ENCODE peak calls at places on chromosomes 11 and 22, in eight cellular contexts. N is thoracic aorta, E is fibroblast of lung, M is transverse colon, A is PC-3, W is heart right ventricle, U is SK-N-SH, G is aorta. L is an unnamed sample.

GRCh38 chr11:62000539-62001446 is 33.4 kb upstream of the FTH1 start:
- DNase-seq in N (no peak), E (no peak), M (no peak), A (no peak), W (no peak), U (no peak), G (peak), L (no peak)

GRCh38 chr11:31237819-31238771 is 131.4 kb downstream of the DCDC1 start:
- DNase-seq in N (no peak), E (peak), M (no peak), A (peak), W (no peak), U (no peak), G (no peak), L (no peak)

GRCh38 chr11:26730711-26731460 is 9.0 kb upstream of the SLC5A12 start:
- DNase-seq in N (no peak), E (peak), M (no peak), A (no peak), W (no peak), U (peak), G (no peak), L (no peak)

GRCh38 chr22:48835364-48835763 is 992.3 kb downstream of the BRD1 start:
- DNase-seq in N (no peak), E (no peak), M (no peak), A (no peak), W (no peak), U (no peak), G (no peak), L (no peak)

GRCh38 chr11:134071766-134072403 is 3.0 kb downstream of the JAM3 start:
- DNase-seq in N (no peak), E (peak), M (no peak), A (no peak), W (no peak), U (no peak), G (no peak), L (no peak)

GRCh38 chr11:2912498-2912897 is 16.7 kb downstream of the PHLDA2 start:
- DNase-seq in N (no peak), E (peak), M (peak), A (peak), W (no peak), U (peak), G (no peak), L (peak)

GRCh38 chr22:30767656-30768055 is 73.0 kb downstream of the OSBP2 start:
- DNase-seq in N (no peak), E (no peak), M (peak), A (no peak), W (no peak), U (no peak), G (no peak), L (peak)

GRCh38 chr11:116535954-116536353 is 236.8 kb downstream of the BUD13 start:
- DNase-seq in N (no peak), E (no peak), M (no peak), A (no peak), W (no peak), U (no peak), G (peak), L (no peak)

GRCh38 chr11:64216879-64217278 is 9.1 kb downstream of the TRPT1 start:
- DNase-seq in N (no peak), E (no peak), M (no peak), A (no peak), W (no peak), U (peak), G (no peak), L (no peak)

GRCh38 chr22:20455709-20456063 is 18.1 kb upstream of the SCARF2 start:
- DNase-seq in N (no peak), E (peak), M (no peak), A (no peak), W (no peak), U (no peak), G (peak), L (no peak)

DNA sequence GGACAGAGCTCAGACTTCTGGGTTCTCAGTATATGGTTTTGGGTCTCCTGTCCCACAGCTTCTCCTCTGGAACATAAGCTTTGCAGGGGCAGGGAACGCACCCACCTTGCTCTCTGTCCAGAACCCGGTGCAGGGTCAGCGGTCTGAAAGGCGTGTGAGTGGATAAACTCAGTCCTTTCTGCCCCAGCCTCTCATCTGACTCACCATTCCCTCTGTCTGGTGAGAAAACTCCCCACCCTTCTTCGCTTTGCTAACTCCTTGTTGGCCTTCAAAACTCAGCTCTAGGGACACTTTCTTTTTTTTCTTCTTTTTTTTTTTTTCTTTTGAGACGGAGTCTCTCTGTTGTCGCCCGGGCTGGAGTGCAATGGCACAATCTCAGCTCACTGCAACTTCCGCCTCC is 68.9 kb upstream of the NUP50 start:
- DNase-seq in N (no peak), E (peak), M (no peak), A (no peak), W (no peak), U (no peak), G (no peak), L (no peak)
- H3K27ac ChIP-seq in N (no peak), E (no peak), M (no peak), A (no peak), W (no peak), U (no peak), G (no peak), L (no peak)

GRCh38 chr11:30172872-30173271 is 57.9 kb upstream of the FSHB start:
- DNase-seq in N (no peak), E (no peak), M (no peak), A (no peak), W (no peak), U (no peak), G (no peak), L (no peak)
- H3K27ac ChIP-seq in N (no peak), E (no peak), M (no peak), A (no peak), W (no peak), U (no peak), G (no peak), L (no peak)

GRCh38 chr11:69588270-69588669 is 52.7 kb upstream of the CCND1 start:
- DNase-seq in N (no peak), E (peak), M (no peak), A (peak), W (no peak), U (no peak), G (no peak), L (no peak)
- H3K27ac ChIP-seq in N (no peak), E (peak), M (no peak), A (peak), W (no peak), U (no peak), G (no peak), L (no peak)

GRCh38 chr11:108929241-108929640 is 264.4 kb downstream of the DDX10 start:
- DNase-seq in N (no peak), E (peak), M (no peak), A (peak), W (no peak), U (no peak), G (no peak), L (no peak)
- H3K27ac ChIP-seq in N (no peak), E (peak), M (no peak), A (peak), W (no peak), U (no peak), G (no peak), L (no peak)

GRCh38 chr11:76700177-76701100 is 29.9 kb upstream of the LRRC32 start:
- DNase-seq in N (no peak), E (peak), M (no peak), A (peak), W (no peak), U (peak), G (no peak), L (no peak)
- H3K27ac ChIP-seq in N (no peak), E (peak), M (no peak), A (no peak), W (no peak), U (peak), G (no peak), L (no peak)

GRCh38 chr11:108500721-108501120 is 2.5 kb upstream of the POGLUT3 start:
- DNase-seq in N (no peak), E (no peak), M (no peak), A (no peak), W (no peak), U (no peak), G (no peak), L (no peak)

GRCh38 chr11:108498046-108498815 is at the start of gene POGLUT3:
- DNase-seq in N (no peak), E (peak), M (peak), A (peak), W (peak), U (peak), G (peak), L (peak)

GRCh38 chr11:108498816-108499408 is 728 bp upstream of the POGLUT3 start:
- DNase-seq in N (no peak), E (no peak), M (peak), A (no peak), W (no peak), U (no peak), G (no peak), L (no peak)

GRCh38 chr11:108501396-108501795 is 3.2 kb upstream of the POGLUT3 start:
- DNase-seq in N (no peak), E (peak), M (no peak), A (peak), W (no peak), U (no peak), G (no peak), L (no peak)

GRCh38 chr11:108500169-108500568 is 2.0 kb upstream of the POGLUT3 start:
- DNase-seq in N (no peak), E (no peak), M (no peak), A (no peak), W (no peak), U (no peak), G (no peak), L (no peak)
- H3K27ac ChIP-seq in N (no peak), E (no peak), M (no peak), A (no peak), W (no peak), U (no peak), G (no peak), L (no peak)

GRCh38 chr11:33665666-33666065 is 35.0 kb downstream of the C11orf91 start:
- DNase-seq in N (no peak), E (no peak), M (no peak), A (no peak), W (no peak), U (no peak), G (no peak), L (no peak)

GRCh38 chr11:33664829-33665228 is 35.8 kb downstream of the C11orf91 start:
- DNase-seq in N (no peak), E (no peak), M (no peak), A (no peak), W (no peak), U (no peak), G (no peak), L (no peak)

GRCh38 chr11:33660962-33661361 is 39.7 kb downstream of the C11orf91 start:
- DNase-seq in N (no peak), E (no peak), M (no peak), A (no peak), W (no peak), U (no peak), G (no peak), L (no peak)

GRCh38 chr11:33664166-33664565 is 36.5 kb downstream of the C11orf91 start:
- DNase-seq in N (no peak), E (no peak), M (no peak), A (no peak), W (no peak), U (no peak), G (no peak), L (no peak)

GRCh38 chr11:33663121-33663520 is 37.5 kb downstream of the C11orf91 start:
- DNase-seq in N (no peak), E (no peak), M (no peak), A (no peak), W (no peak), U (no peak), G (no peak), L (no peak)
- H3K27ac ChIP-seq in N (no peak), E (no peak), M (no peak), A (no peak), W (no peak), U (no peak), G (no peak), L (no peak)

DNA sequence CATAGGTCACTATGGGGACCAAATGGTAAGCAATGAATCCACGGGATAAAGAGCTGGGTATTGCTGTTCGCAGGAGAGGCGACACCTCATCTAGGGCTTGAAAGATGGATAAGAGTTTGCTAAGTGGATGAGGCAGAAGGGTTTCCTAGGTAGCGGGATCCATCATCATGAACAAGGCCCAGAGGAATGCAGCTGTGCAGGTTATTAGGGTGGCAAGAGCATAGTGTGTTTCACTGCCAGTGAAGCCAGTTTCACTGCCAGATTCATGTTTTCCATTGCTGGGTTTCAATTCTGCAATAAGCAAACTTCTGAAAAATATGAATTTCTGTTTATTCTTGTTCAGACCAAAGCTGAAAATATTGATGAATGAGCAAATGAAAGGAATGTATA is 27.2 kb downstream of the WEE1 start:
- DNase-seq in N (no peak), E (peak), M (no peak), A (peak), W (no peak), U (no peak), G (no peak), L (no peak)
- H3K27ac ChIP-seq in N (no peak), E (peak), M (peak), A (peak), W (no peak), U (no peak), G (no peak), L (no peak)